ENCODE peak calls at places on chromosomes 11 and 22, in six cellular contexts. One of them, this sample, is unnamed.

GRCh38 chr22:41787331-41787730 is 13.1 kb upstream of the CCDC134 start:
- DNase-seq in H1: no peak
- DNase-seq in GM12878: no peak
- DNase-seq in GM12891: no peak
- DNase-seq in K562: no peak
- DNase-seq in SK-N-SH: no peak
- DNase-seq in this sample: no peak

GRCh38 chr11:34416746-34417145 is 22.0 kb upstream of the CAT start:
- DNase-seq in H1: no peak
- DNase-seq in GM12878: no peak
- DNase-seq in GM12891: no peak
- DNase-seq in K562: no peak
- DNase-seq in SK-N-SH: no peak
- DNase-seq in this sample: no peak

GRCh38 chr11:13955971-13956421 is 6.5 kb upstream of the SPON1 start:
- DNase-seq in H1: no peak
- DNase-seq in GM12878: no peak
- DNase-seq in GM12891: no peak
- DNase-seq in K562: peak
- DNase-seq in SK-N-SH: peak
- DNase-seq in this sample: no peak

GRCh38 chr11:63713776-63714175 is 32.5 kb downstream of the RTN3 start:
- DNase-seq in H1: no peak
- DNase-seq in GM12878: no peak
- DNase-seq in GM12891: no peak
- DNase-seq in K562: no peak
- DNase-seq in SK-N-SH: no peak
- DNase-seq in this sample: no peak

GRCh38 chr11:22193348-22194051 is 615 bp downstream of the ANO5 start:
- DNase-seq in H1: peak
- DNase-seq in GM12878: no peak
- DNase-seq in GM12891: peak
- DNase-seq in K562: peak
- DNase-seq in SK-N-SH: peak
- DNase-seq in this sample: peak

GRCh38 chr11:36945384-36945783 is 347.3 kb upstream of the RAG2 start:
- DNase-seq in H1: no peak
- DNase-seq in GM12878: no peak
- DNase-seq in GM12891: no peak
- DNase-seq in K562: no peak
- DNase-seq in SK-N-SH: peak
- DNase-seq in this sample: no peak

GRCh38 chr22:46592390-46592872 is 27.8 kb upstream of the GRAMD4 start:
- DNase-seq in H1: no peak
- DNase-seq in GM12878: no peak
- DNase-seq in GM12891: peak
- DNase-seq in K562: peak
- DNase-seq in SK-N-SH: no peak
- DNase-seq in this sample: peak

GRCh38 chr11:43282607-43283440 is 29.0 kb upstream of the API5 start:
- DNase-seq in H1: no peak
- DNase-seq in GM12878: no peak
- DNase-seq in GM12891: peak
- DNase-seq in K562: peak
- DNase-seq in SK-N-SH: peak
- DNase-seq in this sample: peak

GRCh38 chr22:35630387-35630793 is 13.3 kb upstream of the MB start:
- DNase-seq in H1: no peak
- DNase-seq in GM12878: no peak
- DNase-seq in GM12891: no peak
- DNase-seq in K562: no peak
- DNase-seq in SK-N-SH: no peak
- DNase-seq in this sample: no peak

GRCh38 chr11:74370122-74370521 is 28.1 kb downstream of the PGM2L1 start:
- DNase-seq in H1: no peak
- DNase-seq in GM12878: no peak
- DNase-seq in GM12891: no peak
- DNase-seq in K562: no peak
- DNase-seq in SK-N-SH: no peak
- DNase-seq in this sample: no peak

GRCh38 chr11:9053631-9054030 is 37.8 kb downstream of the SCUBE2 start:
- DNase-seq in H1: no peak
- DNase-seq in GM12878: no peak
- DNase-seq in GM12891: no peak
- DNase-seq in K562: no peak
- DNase-seq in SK-N-SH: no peak
- DNase-seq in this sample: no peak

GRCh38 chr11:10122337-10123197 is 171.5 kb downstream of the SBF2 start:
- DNase-seq in H1: no peak
- DNase-seq in GM12878: no peak
- DNase-seq in GM12891: no peak
- DNase-seq in K562: no peak
- DNase-seq in SK-N-SH: no peak
- DNase-seq in this sample: no peak

GRCh38 chr11:125950696-125951645 is 5.1 kb downstream of the VSIG10L2 start:
- DNase-seq in H1: no peak
- DNase-seq in GM12878: no peak
- DNase-seq in GM12891: no peak
- DNase-seq in K562: no peak
- DNase-seq in SK-N-SH: peak
- DNase-seq in this sample: no peak
- TF ChIP-seq POLR2AphosphoS5 in H1: no peak
- TF ChIP-seq POLR2AphosphoS5 in GM12878: no peak
- TF ChIP-seq POLR2AphosphoS5 in GM12891: no peak
- TF ChIP-seq POLR2AphosphoS5 in K562: no peak
- TF ChIP-seq POLR2AphosphoS5 in SK-N-SH: no peak
- TF ChIP-seq POLR2AphosphoS5 in this sample: no peak

DNA sequence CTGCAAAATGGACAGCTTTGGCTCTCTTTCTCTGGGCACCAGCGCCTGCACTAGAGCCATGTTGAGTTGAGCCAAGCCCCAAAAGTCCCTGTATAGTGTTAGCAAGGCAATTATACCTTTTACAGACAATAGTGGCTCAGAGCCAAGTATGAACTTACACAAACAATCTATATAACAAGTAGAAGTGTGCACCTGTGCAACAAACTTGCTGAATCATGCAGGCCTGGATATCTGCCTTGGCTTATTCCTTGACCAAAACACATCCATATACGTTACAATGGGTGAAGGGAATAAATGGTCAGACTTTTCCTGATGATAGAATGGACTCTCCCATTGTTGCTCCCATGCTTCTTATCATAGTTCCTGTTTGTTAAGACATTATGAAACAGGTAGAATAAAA is 3.8 kb upstream of the OR52I2 start:
- DNase-seq in H1: no peak
- DNase-seq in GM12878: no peak
- DNase-seq in GM12891: no peak
- DNase-seq in K562: no peak
- DNase-seq in SK-N-SH: no peak
- DNase-seq in this sample: no peak
- TF ChIP-seq TAF1 in H1: no peak
- TF ChIP-seq TAF1 in GM12878: no peak
- TF ChIP-seq TAF1 in GM12891: no peak
- TF ChIP-seq TAF1 in K562: no peak
- TF ChIP-seq TAF1 in SK-N-SH: no peak
- TF ChIP-seq TAF1 in this sample: no peak

GRCh38 chr11:64875369-64876225 is 2.8 kb downstream of the EHD1 start:
- DNase-seq in H1: no peak
- DNase-seq in GM12878: no peak
- DNase-seq in GM12891: no peak
- DNase-seq in K562: no peak
- DNase-seq in SK-N-SH: no peak
- DNase-seq in this sample: no peak

GRCh38 chr11:64877390-64878222 is 815 bp downstream of the EHD1 start:
- DNase-seq in H1: no peak
- DNase-seq in GM12878: no peak
- DNase-seq in GM12891: no peak
- DNase-seq in K562: no peak
- DNase-seq in SK-N-SH: peak
- DNase-seq in this sample: no peak

GRCh38 chr11:64876226-64876750 is 2.1 kb downstream of the EHD1 start:
- DNase-seq in H1: no peak
- DNase-seq in GM12878: no peak
- DNase-seq in GM12891: no peak
- DNase-seq in K562: no peak
- DNase-seq in SK-N-SH: no peak
- DNase-seq in this sample: no peak

GRCh38 chr11:64878223-64878493 is 263 bp downstream of the EHD1 start:
- DNase-seq in H1: no peak
- DNase-seq in GM12878: no peak
- DNase-seq in GM12891: no peak
- DNase-seq in K562: no peak
- DNase-seq in SK-N-SH: no peak
- DNase-seq in this sample: no peak

GRCh38 chr11:64876835-64877341 is 1.5 kb downstream of the EHD1 start:
- DNase-seq in H1: no peak
- DNase-seq in GM12878: no peak
- DNase-seq in GM12891: no peak
- DNase-seq in K562: no peak
- DNase-seq in SK-N-SH: no peak
- DNase-seq in this sample: no peak
- TF ChIP-seq POLR2AphosphoS5 in H1: no peak
- TF ChIP-seq POLR2AphosphoS5 in GM12878: peak
- TF ChIP-seq POLR2AphosphoS5 in GM12891: peak
- TF ChIP-seq POLR2AphosphoS5 in K562: no peak
- TF ChIP-seq POLR2AphosphoS5 in SK-N-SH: no peak
- TF ChIP-seq POLR2AphosphoS5 in this sample: no peak

GRCh38 chr22:24517446-24517845 is 22.3 kb downstream of the UPB1 start:
- DNase-seq in H1: no peak
- DNase-seq in GM12878: no peak
- DNase-seq in GM12891: no peak
- DNase-seq in K562: no peak
- DNase-seq in SK-N-SH: no peak
- DNase-seq in this sample: no peak
- TF ChIP-seq TAF1 in H1: no peak
- TF ChIP-seq TAF1 in GM12878: no peak
- TF ChIP-seq TAF1 in GM12891: no peak
- TF ChIP-seq TAF1 in K562: no peak
- TF ChIP-seq TAF1 in SK-N-SH: no peak
- TF ChIP-seq TAF1 in this sample: no peak

DNA sequence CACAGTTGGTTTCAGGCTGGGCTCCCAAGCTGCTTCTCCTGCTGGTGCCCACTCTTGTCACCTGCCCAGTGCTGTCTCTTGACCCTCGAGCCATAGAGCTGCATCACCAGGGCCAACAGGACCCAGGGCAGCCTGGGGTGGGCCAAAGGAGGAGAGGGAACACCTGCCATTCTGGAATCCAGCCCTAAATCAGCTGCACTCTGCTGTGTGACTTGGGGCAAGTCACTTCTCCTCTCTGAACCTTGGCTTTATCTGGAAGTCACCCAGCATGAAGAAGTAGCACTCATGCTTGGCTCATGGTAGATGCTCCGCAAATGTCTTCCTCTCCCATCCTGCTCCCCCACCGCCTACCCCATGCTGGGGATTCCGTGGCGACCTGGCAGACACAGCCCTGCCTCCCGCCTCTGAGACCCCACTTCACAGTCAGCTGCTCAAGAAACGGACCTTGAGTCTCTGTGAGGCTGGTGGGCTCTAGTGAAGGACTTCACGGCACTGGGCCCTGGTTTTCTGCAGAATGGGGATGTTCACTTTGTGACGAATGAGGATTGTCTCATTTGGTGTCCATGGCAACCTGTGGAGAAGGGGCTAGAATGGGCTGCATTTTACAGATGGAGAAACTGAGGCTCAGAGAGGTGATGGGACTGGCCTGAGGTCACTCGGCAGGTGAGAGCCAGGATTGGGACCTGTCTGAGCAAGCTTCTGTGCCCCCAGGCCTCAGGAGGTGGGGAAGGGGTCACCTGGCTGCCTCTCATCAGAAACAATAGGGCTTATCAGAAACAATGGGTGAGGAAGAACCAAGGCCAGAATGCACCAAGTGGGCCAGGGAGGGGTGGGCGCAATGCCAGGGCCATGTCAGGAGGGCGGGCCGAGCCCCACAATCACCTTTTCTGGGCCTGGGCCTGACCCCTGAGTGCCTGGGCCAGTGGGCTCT is 12.4 kb downstream of the EMID1 start:
- DNase-seq in H1: no peak
- DNase-seq in GM12878: no peak
- DNase-seq in GM12891: peak
- DNase-seq in K562: no peak
- DNase-seq in SK-N-SH: peak
- DNase-seq in this sample: no peak
- TF ChIP-seq POLR2AphosphoS5 in H1: no peak
- TF ChIP-seq POLR2AphosphoS5 in GM12878: no peak
- TF ChIP-seq POLR2AphosphoS5 in GM12891: no peak
- TF ChIP-seq POLR2AphosphoS5 in K562: no peak
- TF ChIP-seq POLR2AphosphoS5 in SK-N-SH: no peak
- TF ChIP-seq POLR2AphosphoS5 in this sample: no peak

DNA sequence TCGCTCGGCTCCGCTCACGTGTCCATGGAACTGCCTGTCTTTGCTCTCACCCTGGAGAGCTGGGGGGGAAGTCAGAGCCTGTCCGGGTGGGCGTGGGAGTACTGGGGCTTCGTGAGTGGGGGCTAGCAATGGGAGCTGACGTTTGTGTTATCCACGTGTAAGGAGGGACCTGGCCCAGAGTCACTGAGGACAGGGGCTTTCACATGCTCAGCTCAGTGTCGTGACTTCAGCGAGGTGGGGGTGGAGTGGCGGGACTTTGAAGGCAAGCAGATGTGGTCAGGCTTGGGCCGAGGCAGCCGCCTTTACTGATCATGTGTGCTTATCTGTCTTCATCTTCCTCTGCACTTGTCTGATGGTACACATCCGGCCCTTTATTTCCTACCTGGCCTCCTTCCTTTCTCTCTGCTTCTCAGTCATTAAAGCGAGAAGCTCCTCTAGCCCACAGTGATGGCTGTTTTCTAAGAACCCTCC is 113.1 kb upstream of the NNMT start:
- DNase-seq in H1: no peak
- DNase-seq in GM12878: no peak
- DNase-seq in GM12891: no peak
- DNase-seq in K562: no peak
- DNase-seq in SK-N-SH: no peak
- DNase-seq in this sample: no peak
- TF ChIP-seq TAF1 in H1: no peak
- TF ChIP-seq TAF1 in GM12878: no peak
- TF ChIP-seq TAF1 in GM12891: no peak
- TF ChIP-seq TAF1 in K562: no peak
- TF ChIP-seq TAF1 in SK-N-SH: no peak
- TF ChIP-seq TAF1 in this sample: no peak

GRCh38 chr11:94515398-94515797 is 3.1 kb downstream of the C11orf97 start:
- DNase-seq in H1: no peak
- DNase-seq in GM12878: no peak
- DNase-seq in GM12891: no peak
- DNase-seq in K562: no peak
- DNase-seq in SK-N-SH: no peak
- DNase-seq in this sample: no peak

GRCh38 chr11:94521684-94522083 is 9.4 kb downstream of the C11orf97 start:
- DNase-seq in H1: no peak
- DNase-seq in GM12878: no peak
- DNase-seq in GM12891: no peak
- DNase-seq in K562: peak
- DNase-seq in SK-N-SH: no peak
- DNase-seq in this sample: no peak

GRCh38 chr11:94516725-94517124 is 4.5 kb downstream of the C11orf97 start:
- DNase-seq in H1: no peak
- DNase-seq in GM12878: no peak
- DNase-seq in GM12891: no peak
- DNase-seq in K562: no peak
- DNase-seq in SK-N-SH: no peak
- DNase-seq in this sample: no peak

GRCh38 chr11:94519478-94520084 is 7.3 kb downstream of the C11orf97 start:
- DNase-seq in H1: no peak
- DNase-seq in GM12878: no peak
- DNase-seq in GM12891: no peak
- DNase-seq in K562: peak
- DNase-seq in SK-N-SH: peak
- DNase-seq in this sample: no peak

GRCh38 chr11:94518300-94518699 is 6.0 kb downstream of the C11orf97 start:
- DNase-seq in H1: no peak
- DNase-seq in GM12878: no peak
- DNase-seq in GM12891: no peak
- DNase-seq in K562: no peak
- DNase-seq in SK-N-SH: no peak
- DNase-seq in this sample: no peak
- TF ChIP-seq POLR2AphosphoS5 in H1: no peak
- TF ChIP-seq POLR2AphosphoS5 in GM12878: no peak
- TF ChIP-seq POLR2AphosphoS5 in GM12891: no peak
- TF ChIP-seq POLR2AphosphoS5 in K562: no peak
- TF ChIP-seq POLR2AphosphoS5 in SK-N-SH: no peak
- TF ChIP-seq POLR2AphosphoS5 in this sample: no peak